ENCODE peak calls at places on chromosomes 13 and 19, in five cellular contexts. One of them, this sample, is unnamed.

GRCh38 chr13:38849316-38849715 is 141.3 kb downstream of the STOML3 start:
- DNase-seq in prostate gland: no peak
- DNase-seq in transverse colon: no peak
- DNase-seq in SK-N-SH: no peak
- DNase-seq in sigmoid colon: no peak
- DNase-seq in this sample: no peak

GRCh38 chr19:974564-975257 is 9.4 kb upstream of the WDR18 start:
- DNase-seq in prostate gland: no peak
- DNase-seq in transverse colon: no peak
- DNase-seq in SK-N-SH: no peak
- DNase-seq in sigmoid colon: no peak
- DNase-seq in this sample: no peak

GRCh38 chr19:49744946-49745381 is 18.1 kb downstream of the TSKS start:
- DNase-seq in prostate gland: no peak
- DNase-seq in transverse colon: no peak
- DNase-seq in SK-N-SH: no peak
- DNase-seq in sigmoid colon: no peak
- DNase-seq in this sample: no peak

GRCh38 chr19:29634002-29634401 is 27.9 kb downstream of the POP4 start:
- DNase-seq in prostate gland: no peak
- DNase-seq in transverse colon: no peak
- DNase-seq in SK-N-SH: no peak
- DNase-seq in sigmoid colon: no peak
- DNase-seq in this sample: no peak

GRCh38 chr19:48746738-48747575 is at the start of gene IZUMO1:
- DNase-seq in prostate gland: no peak
- DNase-seq in transverse colon: peak
- DNase-seq in SK-N-SH: peak
- DNase-seq in sigmoid colon: peak
- DNase-seq in this sample: no peak

GRCh38 chr19:33759356-33759755 is 37.3 kb upstream of the KCTD15 start:
- DNase-seq in prostate gland: no peak
- DNase-seq in transverse colon: no peak
- DNase-seq in SK-N-SH: no peak
- DNase-seq in sigmoid colon: no peak
- DNase-seq in this sample: no peak

GRCh38 chr13:31923134-31923763 is 108.3 kb upstream of the FRY start:
- DNase-seq in prostate gland: no peak
- DNase-seq in transverse colon: no peak
- DNase-seq in SK-N-SH: no peak
- DNase-seq in sigmoid colon: no peak
- DNase-seq in this sample: no peak

GRCh38 chr13:104473936-104474335 is 1407.7 kb upstream of the SLC10A2 start:
- DNase-seq in prostate gland: no peak
- DNase-seq in transverse colon: no peak
- DNase-seq in SK-N-SH: no peak
- DNase-seq in sigmoid colon: no peak
- DNase-seq in this sample: no peak

GRCh38 chr19:36876993-36877938 is 26.6 kb downstream of the ZNF345 start:
- DNase-seq in prostate gland: no peak
- DNase-seq in transverse colon: no peak
- DNase-seq in SK-N-SH: no peak
- DNase-seq in sigmoid colon: no peak
- DNase-seq in this sample: no peak

GRCh38 chr19:51179297-51179696 is 37.2 kb downstream of the SIGLEC7 start:
- DNase-seq in prostate gland: no peak
- DNase-seq in transverse colon: no peak
- DNase-seq in SK-N-SH: no peak
- DNase-seq in sigmoid colon: no peak
- DNase-seq in this sample: no peak

GRCh38 chr13:85693889-85694511 is 105.2 kb downstream of the SLITRK6 start:
- DNase-seq in prostate gland: no peak
- DNase-seq in transverse colon: no peak
- DNase-seq in SK-N-SH: no peak
- DNase-seq in sigmoid colon: no peak
- DNase-seq in this sample: no peak

GRCh38 chr13:98041081-98041820 is 87.8 kb downstream of the IPO5 start:
- DNase-seq in prostate gland: no peak
- DNase-seq in transverse colon: no peak
- DNase-seq in SK-N-SH: no peak
- DNase-seq in sigmoid colon: no peak
- DNase-seq in this sample: no peak

GRCh38 chr19:13974073-13974472 is 21.8 kb downstream of the DCAF15 start:
- DNase-seq in prostate gland: peak
- DNase-seq in transverse colon: no peak
- DNase-seq in SK-N-SH: peak
- DNase-seq in sigmoid colon: no peak
- DNase-seq in this sample: no peak
- H3K27ac ChIP-seq in prostate gland: no peak
- H3K27ac ChIP-seq in transverse colon: no peak
- H3K27ac ChIP-seq in SK-N-SH: no peak
- H3K27ac ChIP-seq in sigmoid colon: no peak
- H3K27ac ChIP-seq in this sample: no peak

GRCh38 chr19:44822177-44822576 is 13.3 kb downstream of the BCAM start:
- DNase-seq in prostate gland: no peak
- DNase-seq in transverse colon: no peak
- DNase-seq in SK-N-SH: no peak
- DNase-seq in sigmoid colon: no peak
- DNase-seq in this sample: no peak
- TF ChIP-seq POLR2AphosphoS5 in prostate gland: no peak
- TF ChIP-seq POLR2AphosphoS5 in transverse colon: no peak
- TF ChIP-seq POLR2AphosphoS5 in SK-N-SH: no peak
- TF ChIP-seq POLR2AphosphoS5 in sigmoid colon: no peak
- TF ChIP-seq POLR2AphosphoS5 in this sample: no peak

GRCh38 chr13:57653229-57653994 is 21.9 kb downstream of the PCDH17 start:
- DNase-seq in prostate gland: no peak
- DNase-seq in transverse colon: no peak
- DNase-seq in SK-N-SH: no peak
- DNase-seq in sigmoid colon: no peak
- DNase-seq in this sample: no peak
- TF ChIP-seq CTCF in prostate gland: no peak
- TF ChIP-seq CTCF in transverse colon: no peak
- TF ChIP-seq CTCF in SK-N-SH: no peak
- TF ChIP-seq CTCF in sigmoid colon: no peak
- TF ChIP-seq CTCF in this sample: no peak

DNA sequence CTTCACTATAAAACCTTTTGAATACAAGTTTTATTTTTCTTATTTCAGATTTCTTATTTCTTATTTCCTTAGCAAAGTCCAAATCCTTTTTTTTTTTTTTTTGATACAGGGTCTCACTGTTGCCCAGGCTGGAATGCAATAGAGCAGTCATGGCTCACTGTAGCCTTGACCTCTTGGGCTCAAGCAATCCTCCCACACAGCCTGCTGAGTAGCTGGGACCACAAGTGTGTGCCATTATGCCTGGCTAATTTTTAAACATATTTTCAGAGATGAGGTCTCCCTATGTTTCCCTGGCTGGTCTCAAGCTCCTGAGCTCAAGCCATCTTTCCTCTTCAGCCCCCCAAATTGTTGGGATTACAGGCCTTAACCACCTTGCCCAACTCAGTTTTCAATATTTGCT is 334.3 kb downstream of the DLEU7 start:
- DNase-seq in prostate gland: no peak
- DNase-seq in transverse colon: no peak
- DNase-seq in SK-N-SH: no peak
- DNase-seq in sigmoid colon: no peak
- DNase-seq in this sample: no peak
- H3K27ac ChIP-seq in prostate gland: no peak
- H3K27ac ChIP-seq in transverse colon: no peak
- H3K27ac ChIP-seq in SK-N-SH: no peak
- H3K27ac ChIP-seq in sigmoid colon: no peak
- H3K27ac ChIP-seq in this sample: no peak

GRCh38 chr13:29740961-29741360 is 109.5 kb downstream of the UBL3 start:
- DNase-seq in prostate gland: no peak
- DNase-seq in transverse colon: no peak
- DNase-seq in SK-N-SH: no peak
- DNase-seq in sigmoid colon: no peak
- DNase-seq in this sample: no peak

GRCh38 chr13:29733069-29733700 is 117.2 kb downstream of the UBL3 start:
- DNase-seq in prostate gland: no peak
- DNase-seq in transverse colon: no peak
- DNase-seq in SK-N-SH: no peak
- DNase-seq in sigmoid colon: no peak
- DNase-seq in this sample: no peak

GRCh38 chr13:29737061-29737460 is 113.4 kb downstream of the UBL3 start:
- DNase-seq in prostate gland: no peak
- DNase-seq in transverse colon: no peak
- DNase-seq in SK-N-SH: no peak
- DNase-seq in sigmoid colon: no peak
- DNase-seq in this sample: no peak
- TF ChIP-seq POLR2AphosphoS5 in prostate gland: no peak
- TF ChIP-seq POLR2AphosphoS5 in transverse colon: no peak
- TF ChIP-seq POLR2AphosphoS5 in SK-N-SH: no peak
- TF ChIP-seq POLR2AphosphoS5 in sigmoid colon: no peak
- TF ChIP-seq POLR2AphosphoS5 in this sample: no peak

GRCh38 chr19:10219678-10220077 is 11.5 kb downstream of the S1PR2 start:
- DNase-seq in prostate gland: no peak
- DNase-seq in transverse colon: no peak
- DNase-seq in SK-N-SH: no peak
- DNase-seq in sigmoid colon: no peak
- DNase-seq in this sample: no peak
- TF ChIP-seq CTCF in prostate gland: no peak
- TF ChIP-seq CTCF in transverse colon: peak
- TF ChIP-seq CTCF in SK-N-SH: no peak
- TF ChIP-seq CTCF in sigmoid colon: no peak
- TF ChIP-seq CTCF in this sample: peak

GRCh38 chr13:101763191-101763590 is 310.7 kb downstream of the ITGBL1 start:
- DNase-seq in prostate gland: no peak
- DNase-seq in transverse colon: no peak
- DNase-seq in SK-N-SH: no peak
- DNase-seq in sigmoid colon: no peak
- DNase-seq in this sample: no peak
- H3K27ac ChIP-seq in prostate gland: no peak
- H3K27ac ChIP-seq in transverse colon: no peak
- H3K27ac ChIP-seq in SK-N-SH: no peak
- H3K27ac ChIP-seq in sigmoid colon: no peak
- H3K27ac ChIP-seq in this sample: no peak

DNA sequence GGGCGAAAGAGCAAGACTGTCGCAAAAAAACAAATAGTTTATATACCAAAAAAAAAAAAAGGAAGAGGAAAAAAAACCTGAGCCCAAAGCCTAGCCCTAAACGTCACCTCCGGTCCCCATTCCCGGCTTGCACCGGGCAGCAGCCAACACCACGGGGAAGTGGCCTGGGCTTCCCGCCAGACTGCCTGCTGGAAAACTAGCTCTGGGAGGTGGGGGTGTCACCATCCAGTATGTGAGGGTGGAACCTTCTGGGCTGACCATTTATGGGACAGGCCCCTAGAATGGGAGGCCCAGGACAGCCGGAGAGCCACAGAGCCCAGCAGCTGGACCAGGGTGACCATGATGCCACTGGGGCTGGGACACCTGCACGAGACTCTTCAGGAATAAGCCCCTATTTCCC is 37.3 kb downstream of the IL12RB1 start:
- DNase-seq in prostate gland: peak
- DNase-seq in transverse colon: peak
- DNase-seq in SK-N-SH: no peak
- DNase-seq in sigmoid colon: peak
- DNase-seq in this sample: no peak
- TF ChIP-seq POLR2AphosphoS5 in prostate gland: peak
- TF ChIP-seq POLR2AphosphoS5 in transverse colon: no peak
- TF ChIP-seq POLR2AphosphoS5 in SK-N-SH: no peak
- TF ChIP-seq POLR2AphosphoS5 in sigmoid colon: peak
- TF ChIP-seq POLR2AphosphoS5 in this sample: peak

DNA sequence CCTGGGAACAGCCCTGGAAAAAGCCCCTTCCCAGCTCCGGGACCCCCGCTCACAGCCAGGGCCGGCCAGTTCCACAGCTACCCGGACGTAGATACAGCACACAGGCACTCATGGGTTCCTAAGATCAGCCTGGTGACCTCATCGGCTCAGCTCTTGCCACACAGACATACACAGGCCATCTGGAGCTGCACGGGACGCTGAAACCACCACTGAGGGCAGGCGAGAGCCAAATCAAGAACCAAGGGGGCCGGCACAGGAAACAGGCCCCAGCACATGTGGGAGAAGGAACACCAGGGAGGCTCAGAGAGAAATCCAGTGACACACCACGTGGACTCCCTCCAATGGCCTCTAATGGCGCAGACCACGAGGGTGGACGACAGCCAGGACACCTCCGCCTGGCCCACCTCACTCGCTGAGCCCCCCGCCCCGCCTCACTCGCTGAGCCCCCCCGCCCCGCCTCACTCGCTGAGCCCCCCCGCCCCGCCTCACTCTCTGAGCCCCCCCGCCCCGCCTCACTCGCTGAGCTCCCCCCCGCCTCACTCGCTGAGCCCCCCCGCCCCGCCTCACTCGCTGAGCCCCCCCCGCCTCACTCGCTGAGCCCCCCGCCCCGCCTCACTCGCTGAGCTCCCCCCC is 69.7 kb upstream of the C13orf46 start:
- DNase-seq in prostate gland: no peak
- DNase-seq in transverse colon: peak
- DNase-seq in SK-N-SH: peak
- DNase-seq in sigmoid colon: peak
- DNase-seq in this sample: no peak
- TF ChIP-seq CTCF in prostate gland: no peak
- TF ChIP-seq CTCF in transverse colon: no peak
- TF ChIP-seq CTCF in SK-N-SH: no peak
- TF ChIP-seq CTCF in sigmoid colon: no peak
- TF ChIP-seq CTCF in this sample: no peak

GRCh38 chr19:5718032-5718578 is 1.8 kb downstream of the LONP1 start:
- DNase-seq in prostate gland: no peak
- DNase-seq in transverse colon: no peak
- DNase-seq in SK-N-SH: no peak
- DNase-seq in sigmoid colon: no peak
- DNase-seq in this sample: no peak
- H3K27ac ChIP-seq in prostate gland: no peak
- H3K27ac ChIP-seq in transverse colon: no peak
- H3K27ac ChIP-seq in SK-N-SH: peak
- H3K27ac ChIP-seq in sigmoid colon: no peak
- H3K27ac ChIP-seq in this sample: peak